ENCODE peak calls at places on chromosomes 11 and 22, in eight cellular contexts. Y, J, F, U, D, Q, T and L are unnamed samples.

GRCh38 chr11:14907411-14908213 is 15.6 kb upstream of the CYP2R1 start:
- DNase-seq in F (peak; percentile 81), U (no peak), Y (peak; percentile 49), T (no peak), J (peak; percentile 11), Q (peak; percentile 33), D (peak; percentile 56), L (peak; percentile 43)

GRCh38 chr11:64298966-64299846 is 952 bp upstream of the CATSPERZ start:
- DNase-seq in Y (no peak), Q (peak; percentile 60), T (no peak), U (no peak), J (no peak), F (peak; percentile 52), D (peak; percentile 41), L (no peak)

GRCh38 chr11:57785072-57785471 is 23.5 kb downstream of the CTNND1 start:
- DNase-seq in T (no peak), J (no peak), F (no peak), U (no peak), D (no peak), Q (no peak), Y (no peak), L (no peak)

GRCh38 chr22:24282401-24282800 is 11.8 kb downstream of the SPECC1L start:
- DNase-seq in F (no peak), J (no peak), Y (no peak), U (no peak), T (no peak), D (no peak), Q (no peak), L (no peak)

GRCh38 chr22:44572414-44573207 is 74.6 kb upstream of the RTL6 start:
- DNase-seq in J (no peak), F (no peak), T (no peak), Y (no peak), D (no peak), U (no peak), Q (no peak), L (no peak)

GRCh38 chr22:22748297-22748743 is 103.9 kb downstream of the GGTLC2 start:
- DNase-seq in J (peak; percentile 42), D (peak; percentile 68), Q (no peak), U (no peak), T (no peak), Y (peak; percentile 59), F (peak; percentile 40), L (peak; percentile 67)

GRCh38 chr11:14228356-14228755 is 130.6 kb downstream of the RRAS2 start:
- DNase-seq in Q (no peak), Y (no peak), U (no peak), J (no peak), D (no peak), F (no peak), T (no peak), L (no peak)

GRCh38 chr11:108525161-108525560 is 27.0 kb upstream of the POGLUT3 start:
- DNase-seq in U (no peak), Y (no peak), D (no peak), T (no peak), Q (no peak), J (no peak), F (no peak), L (no peak)

GRCh38 chr22:19497245-19497644 is 17.5 kb downstream of the CDC45 start:
- DNase-seq in T (no peak), F (no peak), U (no peak), Y (no peak), D (peak; percentile 87), Q (no peak), J (peak; percentile 59), L (peak; percentile 90)

GRCh38 chr22:41383085-41383484 is 1.3 kb downstream of the TEF start:
- DNase-seq in D (no peak), F (no peak), T (no peak), U (no peak), Q (no peak), Y (no peak), J (no peak), L (no peak)

GRCh38 chr22:31969789-31970489 is 25.6 kb downstream of the YWHAH start:
- DNase-seq in J (peak; percentile 62), Y (peak; percentile 81), Q (peak; percentile 54), F (peak; percentile 63), U (no peak), D (peak; percentile 66), T (peak; percentile 49), L (peak; percentile 65)

GRCh38 chr11:33652001-33652400 is 48.6 kb downstream of the C11orf91 start:
- DNase-seq in F (no peak), U (no peak), J (no peak), T (no peak), Y (no peak), Q (no peak), D (no peak), L (no peak)

GRCh38 chr11:73889019-73889418 is 12.2 kb downstream of the PAAF1 start:
- DNase-seq in J (peak; percentile 7), Y (no peak), Q (no peak), U (no peak), D (peak; percentile 18), T (no peak), F (no peak), L (peak; percentile 71)

GRCh38 chr11:86740628-86741488 is 59.5 kb upstream of the PRSS23 start:
- DNase-seq in Y (peak; percentile 44), F (no peak), J (peak; percentile 98), U (peak; percentile 91), T (no peak), D (peak; percentile 97), Q (peak; percentile 31), L (peak; percentile 97)

GRCh38 chr11:34358666-34359547 is 1.1 kb upstream of the ABTB2 start:
- DNase-seq in U (no peak), J (peak; percentile 80), F (peak; percentile 68), Q (peak; percentile 65), Y (peak; percentile 54), T (no peak), D (peak; percentile 84), L (peak; percentile 79)